ENCODE peak calls at places on chromosome 10, in four cellular contexts. K is H9, O is IMR-90, V is H1. D is an unnamed sample.

GRCh38 chr10:100737359-100738054 is 7.9 kb upstream of the PAX2 start:
- DNase-seq in K (peak), V (no peak), O (no peak), D (peak)

GRCh38 chr10:71782917-71783490 is 9.7 kb upstream of the VSIR start:
- DNase-seq in K (no peak), V (no peak), O (no peak), D (no peak)

GRCh38 chr10:91977501-91977900 is 53.9 kb downstream of the BTAF1 start:
- DNase-seq in O (no peak), V (no peak), K (no peak), D (no peak)

GRCh38 chr10:132845780-132846595 is 60.0 kb upstream of the NKX6-2 start:
- DNase-seq in K (peak), O (no peak), V (no peak), D (no peak)

GRCh38 chr10:63267414-63268138 is 134.4 kb downstream of the NRBF2 start:
- DNase-seq in K (no peak), O (peak), V (no peak), D (peak)

GRCh38 chr10:18005781-18006456 is 54.2 kb downstream of the SLC39A12 start:
- DNase-seq in O (peak), V (no peak), K (no peak), D (no peak)

GRCh38 chr10:68179016-68179415 is 52.9 kb downstream of the ATOH7 start:
- DNase-seq in K (no peak), O (no peak), V (no peak), D (no peak)

GRCh38 chr10:119602241-119603095 is 5.7 kb upstream of the TIAL1 start:
- DNase-seq in O (no peak), V (no peak), K (peak), D (peak)

GRCh38 chr10:132527338-132528063 is 10.1 kb upstream of the INPP5A start:
- DNase-seq in V (no peak), O (no peak), K (no peak), D (no peak)

GRCh38 chr10:42475168-42476098 is 162.9 kb downstream of the ZNF33B start:
- DNase-seq in O (peak), V (no peak), K (no peak), D (no peak)

GRCh38 chr10:124536496-124537050 is 75.0 kb downstream of the LHPP start:
- DNase-seq in O (no peak), V (no peak), K (no peak), D (peak)

DNA sequence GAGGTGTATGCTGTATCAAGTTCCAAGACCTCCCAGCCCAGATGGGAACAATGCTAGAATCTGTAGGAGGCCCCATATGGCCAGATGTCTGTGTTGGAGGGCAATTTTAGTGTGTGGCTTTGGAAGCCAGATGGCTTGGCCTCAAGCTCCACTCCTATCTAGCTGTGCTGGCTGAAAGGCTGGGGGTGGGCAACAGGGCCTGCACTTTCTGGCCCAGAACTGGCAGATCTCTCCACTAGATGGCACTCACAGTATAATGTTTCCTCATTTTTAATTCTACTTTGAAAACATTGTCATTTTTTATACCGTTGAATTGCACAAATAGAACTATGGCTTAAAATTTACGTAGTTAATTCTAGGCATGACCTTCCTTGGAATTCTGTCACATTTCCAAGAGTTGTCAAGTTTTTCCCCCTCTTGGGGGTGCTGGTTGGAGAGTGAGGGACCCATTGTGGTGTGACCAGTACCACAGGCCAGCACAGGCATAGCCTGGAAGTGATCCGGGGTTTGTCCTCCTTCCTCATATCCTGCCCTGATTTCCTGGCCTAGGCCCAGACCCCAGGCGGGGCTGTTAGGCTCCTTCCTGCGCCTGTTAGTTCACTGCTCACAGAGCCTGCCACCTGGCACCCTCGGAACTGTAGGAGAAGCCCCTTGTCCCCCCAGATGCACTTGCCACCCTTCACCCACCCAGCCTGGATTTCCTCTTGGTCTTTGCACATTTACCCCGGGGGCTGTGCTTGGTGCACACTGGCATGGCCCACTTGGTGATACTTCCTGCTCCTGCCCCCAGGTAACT is 52.9 kb downstream of the ARHGAP22 start:
- DNase-seq in V (no peak), K (peak), O (peak), D (peak)
- H3K4me2 ChIP-seq in V (no peak), K (no peak), O (no peak), D (no peak)

DNA sequence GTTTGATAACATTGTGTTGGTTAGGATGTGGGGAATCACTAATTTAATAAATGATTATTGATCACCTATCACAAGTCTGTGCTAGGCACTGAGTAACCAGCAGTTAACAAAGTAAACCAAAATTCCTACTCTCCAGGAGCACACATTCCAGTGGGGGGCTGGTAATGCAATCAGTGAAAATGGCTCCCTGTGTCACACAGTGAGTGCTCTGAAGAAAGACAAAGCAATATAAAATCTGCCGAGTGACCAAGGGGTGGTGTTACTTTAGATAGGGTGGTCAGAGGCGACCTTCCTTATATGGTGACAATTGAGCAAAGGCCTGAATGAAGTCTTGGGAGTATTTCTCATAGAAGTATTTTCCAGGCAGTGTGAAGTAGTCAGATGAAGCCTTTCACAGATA is 13.6 kb upstream of the SMC3 start:
- DNase-seq in O (no peak), V (no peak), K (no peak), D (peak)
- H4K5ac ChIP-seq in O (no peak), V (peak), K (no peak), D (no peak)

GRCh38 chr10:24381235-24382010 is 172.5 kb downstream of the KIAA1217 start:
- DNase-seq in V (no peak), K (no peak), O (no peak), D (no peak)
- H4K8ac ChIP-seq in V (no peak), K (no peak), O (no peak), D (no peak)

DNA sequence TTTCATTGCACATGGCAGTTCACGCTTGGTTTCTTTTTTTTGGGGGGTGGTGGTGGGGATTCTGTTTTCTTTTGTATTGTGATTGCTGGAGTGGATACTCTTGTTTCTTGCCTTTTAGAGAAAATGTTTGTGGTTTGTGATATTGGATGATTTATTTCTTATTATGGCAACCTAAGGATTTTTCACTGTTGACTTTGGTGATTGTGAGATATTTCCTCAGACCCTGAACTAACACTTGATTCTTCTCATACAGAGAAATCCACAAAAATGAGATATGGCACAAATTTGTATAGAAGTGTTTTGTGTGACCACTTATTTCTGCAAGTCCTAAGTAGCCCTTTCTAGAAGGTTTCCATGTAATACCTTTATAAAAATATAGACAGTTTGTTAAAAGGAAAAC is 871.1 kb downstream of the LRMDA start:
- DNase-seq in O (no peak), K (no peak), V (no peak), D (no peak)
- H3K4me2 ChIP-seq in O (no peak), K (no peak), V (no peak), D (no peak)

GRCh38 chr10:69483988-69484387 is 32.7 kb downstream of the TSPAN15 start:
- DNase-seq in K (no peak), O (no peak), V (no peak), D (no peak)
- H4K5ac ChIP-seq in K (no peak), O (no peak), V (no peak), D (no peak)

GRCh38 chr10:110510730-110511129 is 13.0 kb downstream of the DUSP5 start:
- DNase-seq in K (no peak), V (no peak), O (no peak), D (no peak)

GRCh38 chr10:110510086-110510485 is 12.4 kb downstream of the DUSP5 start:
- DNase-seq in K (no peak), O (no peak), V (no peak), D (no peak)

GRCh38 chr10:110513949-110514348 is 16.2 kb downstream of the DUSP5 start:
- DNase-seq in V (no peak), K (peak), O (no peak), D (no peak)

GRCh38 chr10:110512461-110513187 is 14.9 kb downstream of the DUSP5 start:
- DNase-seq in O (peak), V (no peak), K (no peak), D (no peak)

DNA sequence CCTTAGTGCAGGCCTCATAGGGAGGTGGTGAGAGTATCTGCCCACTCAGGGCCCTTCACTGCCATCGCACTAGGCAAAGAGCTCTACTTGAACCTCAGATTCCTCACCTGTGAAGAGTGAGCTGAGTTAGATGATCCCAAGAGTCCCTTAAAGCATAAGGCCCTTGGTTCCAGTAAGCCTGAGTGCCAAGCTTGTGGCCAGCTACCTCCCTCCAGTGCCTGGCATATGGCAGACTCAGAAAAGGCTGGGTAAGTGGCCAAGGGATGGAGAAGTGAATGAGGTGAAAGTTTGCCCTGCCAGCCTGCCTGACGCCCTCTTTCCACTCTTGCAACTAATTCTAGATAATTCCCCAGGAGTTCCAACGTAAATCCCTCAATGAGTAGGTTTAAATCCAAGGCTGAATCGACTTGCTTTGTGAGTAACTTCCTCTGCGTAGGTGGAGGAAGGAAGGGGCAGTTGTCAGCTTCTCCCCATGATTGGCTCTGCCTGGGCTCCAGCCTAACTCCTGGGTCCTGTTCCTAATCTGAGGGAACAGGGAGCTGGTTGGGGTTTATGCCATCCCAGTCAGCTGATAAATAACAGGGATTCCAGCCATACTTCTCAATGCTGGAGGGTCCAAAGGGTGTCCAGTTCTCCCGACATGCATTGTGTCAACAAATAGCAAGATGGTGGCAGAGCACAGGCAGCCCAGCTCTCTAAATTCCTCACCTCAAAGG is 14.2 kb downstream of the DUSP5 start:
- DNase-seq in O (no peak), V (no peak), K (no peak), D (no peak)
- H4K8ac ChIP-seq in O (no peak), V (no peak), K (no peak), D (no peak)

GRCh38 chr10:83983578-83984255 is 155.6 kb upstream of the GHITM start:
- DNase-seq in V (no peak), O (no peak), K (peak), D (peak)
- H3K4me2 ChIP-seq in V (no peak), O (no peak), K (no peak), D (no peak)

GRCh38 chr10:10489765-10490164 is 527.9 kb upstream of the CELF2 start:
- DNase-seq in K (no peak), O (peak), V (no peak), D (no peak)
- H4K5ac ChIP-seq in K (no peak), O (no peak), V (no peak), D (no peak)